ENCODE peak calls at places on chromosome 12, in nine cellular contexts. S is IMR-90, E is cardiac fibroblast, C is HFFc6, T is OCI-LY7, F is choroid plexus epithelial cell, M is psoas muscle, P is foreskin fibroblast, I is mammary epithelial cell. V is an unnamed sample.

GRCh38 chr12:67154876-67155275 is 114.3 kb upstream of the CAND1 start:
- DNase-seq in S (no peak), E (no peak), C (no peak), T (no peak), F (no peak), M (no peak), P (no peak), I (no peak), V (no peak)

GRCh38 chr12:64744422-64745258 is 14.6 kb downstream of the GNS start:
- DNase-seq in S (peak; percentile 39), E (peak; percentile 56), C (no peak), T (no peak), F (peak; percentile 59), M (no peak), P (peak; percentile 35), I (no peak), V (no peak)

GRCh38 chr12:14554281-14555008 is 13.2 kb downstream of the PLBD1 start:
- DNase-seq in S (no peak), E (peak; percentile 9), C (no peak), T (no peak), F (no peak), M (peak; percentile 81), P (no peak), I (peak; percentile 16), V (no peak)

GRCh38 chr12:902581-902980 is 46.9 kb downstream of the RAD52 start:
- DNase-seq in S (no peak), E (no peak), C (no peak), T (no peak), F (no peak), M (no peak), P (no peak), I (no peak), V (no peak)

GRCh38 chr12:5345534-5345933 is 86.4 kb upstream of the NTF3 start:
- DNase-seq in S (no peak), E (no peak), C (no peak), T (no peak), F (no peak), M (no peak), P (no peak), I (peak; percentile 15), V (no peak)

GRCh38 chr12:57156701-57157403 is 9.4 kb upstream of the LRP1-AS start:
- DNase-seq in S (no peak), E (no peak), C (no peak), T (no peak), F (no peak), M (no peak), P (no peak), I (no peak), V (no peak)

GRCh38 chr12:1825382-1826102 is 5.2 kb downstream of the LRTM2 start:
- DNase-seq in S (no peak), E (no peak), C (no peak), T (no peak), F (no peak), M (no peak), P (no peak), I (no peak), V (no peak)

GRCh38 chr12:31895449-31896150 is 63.6 kb upstream of the RESF1 start:
- DNase-seq in S (no peak), E (no peak), C (no peak), T (peak; percentile 13), F (no peak), M (no peak), P (no peak), I (no peak), V (no peak)

GRCh38 chr12:68886636-68887572 is 46.1 kb downstream of the CPM start:
- DNase-seq in S (no peak), E (no peak), C (no peak), T (no peak), F (no peak), M (no peak), P (no peak), I (no peak), V (no peak)

GRCh38 chr12:123050913-123051312 is 70.4 kb downstream of the ARL6IP4 start:
- DNase-seq in S (no peak), E (no peak), C (no peak), T (no peak), F (no peak), M (no peak), P (no peak), I (no peak), V (no peak)

GRCh38 chr12:113655919-113656318 is 184.2 kb upstream of the LHX5 start:
- DNase-seq in S (no peak), E (no peak), C (no peak), T (no peak), F (no peak), M (no peak), P (no peak), I (no peak), V (no peak)

GRCh38 chr12:42094277-42094676 is 50.4 kb downstream of the GXYLT1 start:
- DNase-seq in S (peak; percentile 72), E (peak; percentile 70), C (peak; percentile 39), T (no peak), F (peak; percentile 79), M (no peak), P (peak; percentile 50), I (peak; percentile 13), V (peak; percentile 1)

GRCh38 chr12:75642226-75642625 is 130.8 kb upstream of the KRR1 start:
- DNase-seq in S (no peak), E (peak; percentile 44), C (no peak), T (no peak), F (no peak), M (no peak), P (no peak), I (peak; percentile 60), V (no peak)

GRCh38 chr12:99427104-99427503 is 220.4 kb upstream of the GARIN6 start:
- DNase-seq in S (no peak), E (no peak), C (no peak), T (peak; percentile 47), F (no peak), M (no peak), P (no peak), I (no peak), V (no peak)

GRCh38 chr12:1769809-1770494 is 50.4 kb upstream of the LRTM2 start:
- DNase-seq in S (peak; percentile 64), E (no peak), C (no peak), T (no peak), F (no peak), M (no peak), P (peak; percentile 41), I (no peak), V (no peak)

GRCh38 chr12:9707864-9708808 is 24.8 kb downstream of the CLECL1 start:
- DNase-seq in S (peak; percentile 65), E (peak; percentile 76), C (peak; percentile 54), T (peak; percentile 84), F (peak; percentile 80), M (peak; percentile 28), P (peak; percentile 77), I (peak; percentile 29), V (peak; percentile 54)

GRCh38 chr12:101604132-101604531 is 9.4 kb downstream of the MYBPC1 start:
- DNase-seq in S (no peak), E (no peak), C (no peak), T (no peak), F (peak; percentile 20), M (no peak), P (no peak), I (peak; percentile 65), V (no peak)

DNA sequence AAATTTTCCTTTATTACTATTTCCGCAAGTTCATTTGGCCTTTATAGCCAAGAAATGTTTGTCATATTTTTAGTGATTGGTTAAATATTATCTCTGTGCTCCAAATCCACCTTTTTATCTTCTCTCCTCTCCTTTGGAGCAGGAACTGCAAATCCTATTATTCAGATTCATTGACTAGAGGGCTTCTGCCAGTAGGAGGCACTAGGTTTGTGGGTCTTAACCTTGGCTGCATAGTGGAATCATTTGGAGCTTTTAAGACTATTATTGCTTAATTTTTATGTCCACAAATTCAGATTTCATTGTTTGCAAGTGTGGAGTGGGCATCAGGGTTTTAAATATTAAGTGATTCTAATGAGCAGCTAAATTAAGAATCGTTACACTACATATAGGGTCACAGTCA is 75.3 kb upstream of the SYT10 start:
- DNase-seq in S (no peak), E (peak; percentile 20), C (no peak), T (no peak), F (peak; percentile 1), M (no peak), P (no peak), I (no peak), V (no peak)
- TF ChIP-seq CTCF in S (no peak), E (peak; percentile 31), C (no peak), T (peak; percentile 58), F (no peak), M (no peak), P (no peak), I (peak; percentile 52), V (no peak)

DNA sequence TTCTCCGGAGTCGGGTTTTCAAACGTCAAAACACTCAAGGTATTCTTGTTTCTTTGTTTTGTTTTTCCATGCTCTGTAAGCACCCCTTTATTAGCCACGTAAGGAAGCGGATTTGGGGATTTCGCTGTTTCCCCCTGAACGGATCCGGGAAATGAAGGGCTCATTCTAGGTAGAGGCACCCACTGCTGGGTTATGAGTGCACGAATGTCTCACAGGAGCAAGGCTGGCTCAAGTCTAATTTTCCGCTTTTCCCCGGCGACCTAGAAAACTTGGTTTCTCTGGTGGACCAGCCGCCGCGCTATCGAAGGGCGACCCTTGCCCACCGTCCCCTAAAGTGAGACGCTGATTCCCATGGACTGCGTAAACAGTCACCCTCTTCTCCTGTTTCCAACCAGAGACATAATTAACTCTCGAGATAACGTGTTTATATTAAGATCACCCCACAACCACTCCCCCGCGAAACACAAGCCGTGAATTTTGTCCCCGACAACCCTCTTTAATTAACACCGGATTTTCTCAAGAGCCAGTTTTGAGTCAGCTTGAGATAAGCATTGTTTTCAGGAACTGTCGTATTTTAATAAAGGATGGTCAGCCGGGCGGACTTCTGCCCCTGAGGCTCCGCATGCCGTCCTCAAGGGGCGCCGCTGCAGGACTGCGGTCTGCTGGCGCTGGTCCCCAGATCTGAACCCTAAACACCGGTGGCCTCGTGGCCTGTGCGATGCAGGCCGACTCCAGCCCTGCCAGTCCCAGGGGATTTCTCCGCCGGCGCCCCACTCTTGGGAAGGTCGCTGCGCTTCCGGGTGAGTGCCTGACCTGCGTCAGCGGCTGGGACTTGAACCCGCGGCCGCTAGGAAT is 523 bp upstream of the ABCC9 start:
- DNase-seq in S (peak; percentile 26), E (peak; percentile 72), C (no peak), T (no peak), F (peak; percentile 40), M (peak; percentile 71), P (peak; percentile 74), I (no peak), V (no peak)
- TF ChIP-seq CTCF in S (peak; percentile 42), E (peak; percentile 62), C (peak; percentile 46), T (no peak), F (peak; percentile 62), M (peak; percentile 61), P (peak; percentile 25), I (peak; percentile 1), V (no peak)

GRCh38 chr12:108078428-108078827 is 50.7 kb upstream of the WSCD2 start:
- DNase-seq in S (no peak), E (no peak), C (no peak), T (no peak), F (no peak), M (no peak), P (no peak), I (no peak), V (no peak)
- TF ChIP-seq CTCF in S (no peak), E (no peak), C (no peak), T (no peak), F (no peak), M (no peak), P (no peak), I (no peak), V (no peak)

DNA sequence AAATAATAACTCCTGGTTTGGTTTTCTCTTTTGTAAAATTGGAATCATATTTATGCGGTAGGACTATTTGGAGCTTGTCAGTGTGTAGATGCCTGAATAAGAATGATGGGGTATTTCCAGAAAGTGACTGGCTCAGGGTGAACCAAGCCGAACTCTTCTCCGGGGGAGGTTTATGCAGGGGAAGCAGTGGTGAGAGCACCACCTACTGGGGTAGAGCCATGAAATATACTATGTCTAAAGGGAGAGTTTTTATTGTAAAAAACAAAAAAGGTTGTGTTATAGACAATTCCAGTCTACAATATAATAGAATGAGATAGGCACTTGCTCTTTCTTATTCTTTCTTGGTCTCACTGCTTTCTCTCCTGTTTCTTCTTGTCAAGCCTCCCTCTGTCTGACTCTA is 222.9 kb upstream of the SLC16A7 start:
- DNase-seq in S (peak; percentile 21), E (peak; percentile 23), C (no peak), T (no peak), F (peak; percentile 42), M (no peak), P (peak; percentile 35), I (peak; percentile 31), V (no peak)
- TF ChIP-seq CTCF in S (peak; percentile 46), E (peak; percentile 16), C (peak; percentile 57), T (peak; percentile 54), F (peak; percentile 53), M (no peak), P (peak; percentile 43), I (peak; percentile 57), V (no peak)